ENCODE peak calls at places on chromosomes 5 and 9, in ten cellular contexts. H, G, P, X, T, Z, W, F, Q and D are unnamed samples.

GRCh38 chr5:1415626-1416360 is 29.4 kb downstream of the SLC6A3 start:
- DNase-seq in H (no peak), G (no peak), P (no peak), X (no peak), T (no peak), Z (peak; percentile 5), W (peak; percentile 45), F (no peak), Q (no peak), D (peak; percentile 8)

GRCh38 chr9:13035822-13036221 is 243.7 kb downstream of the MPDZ start:
- DNase-seq in H (no peak), G (no peak), P (no peak), X (no peak), T (no peak), Z (no peak), W (no peak), F (peak; percentile 19), Q (no peak), D (no peak)

GRCh38 chr9:93308676-93309075 is 124.7 kb downstream of the WNK2 start:
- DNase-seq in H (no peak), G (no peak), P (no peak), X (no peak), T (no peak), Z (no peak), W (no peak), F (no peak), Q (no peak), D (no peak)

GRCh38 chr9:22401671-22402070 is 45.0 kb upstream of the DMRTA1 start:
- DNase-seq in H (no peak), G (no peak), P (no peak), X (no peak), T (no peak), Z (no peak), W (no peak), F (no peak), Q (no peak), D (no peak)

GRCh38 chr5:129460121-129460950 is at the start of gene ADAMTS19:
- DNase-seq in H (peak; percentile 16), G (peak; percentile 68), P (peak; percentile 57), X (no peak), T (no peak), Z (peak; percentile 18), W (peak; percentile 62), F (peak; percentile 46), Q (peak; percentile 14), D (no peak)

GRCh38 chr9:104810421-104811339 is 46.8 kb downstream of the NIPSNAP3B start:
- DNase-seq in H (no peak), G (no peak), P (no peak), X (peak; percentile 89), T (no peak), Z (no peak), W (no peak), F (peak; percentile 52), Q (peak; percentile 55), D (peak; percentile 82)

GRCh38 chr9:128091571-128091970 is 23.5 kb downstream of the SLC25A25 start:
- DNase-seq in H (no peak), G (no peak), P (no peak), X (no peak), T (no peak), Z (no peak), W (peak; percentile 47), F (peak; percentile 54), Q (no peak), D (no peak)

GRCh38 chr5:97554992-97555981 is 372.2 kb upstream of the RIOK2 start:
- DNase-seq in H (no peak), G (no peak), P (no peak), X (no peak), T (no peak), Z (no peak), W (no peak), F (peak; percentile 90), Q (no peak), D (no peak)

GRCh38 chr5:123937230-123937629 is 425.3 kb downstream of the CSNK1G3 start:
- DNase-seq in H (peak; percentile 67), G (peak; percentile 80), P (peak; percentile 45), X (peak; percentile 13), T (peak; percentile 73), Z (no peak), W (no peak), F (peak; percentile 68), Q (peak; percentile 71), D (no peak)

GRCh38 chr5:107652839-107653607 is 17.7 kb downstream of the EFNA5 start:
- DNase-seq in H (no peak), G (peak; percentile 82), P (no peak), X (no peak), T (no peak), Z (no peak), W (no peak), F (no peak), Q (no peak), D (no peak)

GRCh38 chr5:173932695-173933139 is 44.6 kb downstream of the CPEB4 start:
- DNase-seq in H (no peak), G (no peak), P (no peak), X (no peak), T (no peak), Z (no peak), W (no peak), F (no peak), Q (no peak), D (no peak)

GRCh38 chr5:161547573-161548471 is 1.3 kb upstream of the GABRB2 start:
- DNase-seq in H (no peak), G (peak; percentile 48), P (peak; percentile 40), X (no peak), T (no peak), Z (no peak), W (peak; percentile 53), F (peak; percentile 2), Q (peak; percentile 1), D (peak; percentile 50)

GRCh38 chr5:60488466-60489130 is 211.4 kb downstream of the DEPDC1B start:
- DNase-seq in H (no peak), G (no peak), P (no peak), X (no peak), T (no peak), Z (no peak), W (no peak), F (no peak), Q (no peak), D (no peak)
- H3K27ac ChIP-seq in H (no peak overlapping the region), G (no peak overlapping the region), P (no peak overlapping the region), X (peak overlapping the region; percentile 75), T (no peak overlapping the region), Z (no peak overlapping the region), W (peak overlapping the region; percentile 77), F (no peak overlapping the region), Q (peak overlapping the region; percentile 79), D (no peak overlapping the region)

GRCh38 chr9:89422151-89422918 is 75.6 kb downstream of the SEMA4D start:
- DNase-seq in H (peak; percentile 33), G (no peak), P (no peak), X (no peak), T (no peak), Z (no peak), W (no peak), F (peak; percentile 65), Q (no peak), D (no peak)

GRCh38 chr9:89418882-89419641 is 78.9 kb downstream of the SEMA4D start:
- DNase-seq in H (no peak), G (no peak), P (no peak), X (no peak), T (no peak), Z (no peak), W (no peak), F (no peak), Q (no peak), D (no peak)

GRCh38 chr9:89421595-89421994 is 76.3 kb downstream of the SEMA4D start:
- DNase-seq in H (no peak), G (no peak), P (no peak), X (no peak), T (no peak), Z (no peak), W (no peak), F (peak; percentile 22), Q (no peak), D (no peak)

GRCh38 chr9:89419978-89420394 is 77.9 kb downstream of the SEMA4D start:
- DNase-seq in H (no peak), G (no peak), P (no peak), X (no peak), T (no peak), Z (no peak), W (no peak), F (no peak), Q (no peak), D (peak; percentile 12)

DNA sequence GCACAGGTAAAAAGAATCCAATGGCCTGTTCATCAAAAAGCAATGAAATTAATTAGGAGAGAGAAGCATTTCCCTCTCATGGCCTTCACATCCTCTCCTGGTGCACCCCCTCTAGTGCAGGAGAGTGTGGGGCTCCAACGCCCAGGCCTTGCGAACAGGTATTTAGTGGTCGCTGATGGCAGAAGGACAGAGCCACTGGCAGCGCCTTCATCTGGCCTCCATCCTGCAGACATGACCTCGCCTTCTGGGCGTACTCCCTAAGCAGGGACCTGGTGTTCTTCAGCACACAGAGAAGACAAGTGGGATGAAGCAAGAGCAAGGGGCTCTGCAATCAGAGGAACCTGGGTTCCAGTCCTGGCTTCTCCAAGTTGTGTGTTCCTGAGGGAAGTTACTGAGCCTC is 77.5 kb downstream of the SEMA4D start:
- DNase-seq in H (no peak), G (no peak), P (no peak), X (no peak), T (no peak), Z (no peak), W (no peak), F (no peak), Q (no peak), D (no peak)
- H3K4me1 ChIP-seq in H (peaks cover 18% of the 10 kb centered on the region), G (peaks cover 3% of the 10 kb centered on the region), P (no peaks in the 10 kb centered on the region), X (no peaks in the 10 kb centered on the region), T (no peaks in the 10 kb centered on the region), Z (peaks cover 19% of the 10 kb centered on the region), W (no peaks in the 10 kb centered on the region), F (peaks cover 5% of the 10 kb centered on the region), Q (no peaks in the 10 kb centered on the region), D (peaks cover 18% of the 10 kb centered on the region)

GRCh38 chr9:122159925-122160246 is 178 bp downstream of the MORN5 start:
- DNase-seq in H (no peak), G (no peak), P (no peak), X (no peak), T (no peak), Z (no peak), W (no peak), F (no peak), Q (no peak), D (no peak)
- H3K27ac ChIP-seq in H (no peak overlapping the region), G (no peak overlapping the region), P (no peak overlapping the region), X (no peak overlapping the region), T (no peak overlapping the region), Z (peak overlapping the region; percentile 94), W (peak overlapping the region; percentile 91), F (no peak overlapping the region), Q (no peak overlapping the region), D (peak overlapping the region; percentile 87)

DNA sequence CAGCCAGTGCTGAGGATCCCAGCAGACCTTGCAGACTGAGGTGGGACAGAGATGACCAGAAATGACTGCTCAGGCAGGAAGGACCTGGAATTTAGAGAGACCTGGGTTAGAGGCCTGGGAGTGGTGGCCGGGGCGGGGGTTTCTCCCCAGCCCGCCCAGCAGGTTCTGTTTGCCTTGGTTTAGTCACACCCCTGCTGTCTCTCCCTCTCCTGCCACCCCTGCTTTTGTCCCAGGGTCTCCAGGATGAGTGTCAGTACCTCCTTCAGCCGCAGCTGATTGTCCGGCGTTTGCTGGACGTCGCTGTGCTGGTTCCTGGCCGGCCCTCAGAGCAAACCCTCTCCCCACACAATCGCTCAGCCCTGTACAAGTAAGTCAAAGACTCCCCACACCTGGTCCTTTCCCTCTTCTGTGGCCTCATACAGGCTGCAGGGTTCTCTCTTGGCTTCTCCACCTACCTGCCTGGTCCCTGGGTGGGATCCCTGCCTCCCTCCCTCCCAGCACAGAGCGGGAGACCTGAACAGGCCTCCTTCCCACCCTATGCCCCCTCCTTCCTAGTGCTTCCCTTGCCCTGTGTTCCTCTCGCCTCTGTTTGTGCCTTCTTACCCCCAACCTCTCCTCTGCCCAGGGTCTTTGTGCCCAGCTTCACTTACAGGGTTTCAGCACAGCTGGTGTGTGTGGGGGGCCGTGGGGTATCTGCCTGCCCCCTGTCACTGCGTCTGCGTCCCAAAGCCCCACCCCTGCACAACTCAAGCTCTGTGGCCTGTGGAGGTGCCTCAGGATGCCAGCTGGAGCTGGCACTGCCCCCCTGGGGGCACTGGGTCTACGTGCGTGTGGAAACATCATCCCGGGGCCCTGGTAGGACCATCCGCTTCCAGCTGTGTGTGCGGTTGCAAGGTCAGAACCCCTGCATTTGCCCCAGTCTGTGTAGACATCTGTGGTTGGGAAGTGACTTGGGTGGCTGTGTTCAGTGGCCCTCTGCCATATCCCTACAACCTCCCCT is 12.2 kb downstream of the TMEM8B start:
- DNase-seq in H (no peak), G (no peak), P (no peak), X (no peak), T (no peak), Z (no peak), W (no peak), F (no peak), Q (no peak), D (no peak)
- H3K4me1 ChIP-seq in H (peaks cover 11% of the 10 kb centered on the region), G (peaks cover 2% of the 10 kb centered on the region), P (peaks cover 6% of the 10 kb centered on the region), X (peaks cover 18% of the 10 kb centered on the region), T (peaks cover 2% of the 10 kb centered on the region), Z (peaks cover 24% of the 10 kb centered on the region), W (peaks cover 21% of the 10 kb centered on the region), F (peaks cover 21% of the 10 kb centered on the region), Q (peaks cover 13% of the 10 kb centered on the region), D (peaks cover 15% of the 10 kb centered on the region)